ENCODE peak calls at places on chromosome 7, in five cellular contexts. J is fibroblast of pulmonary artery; N is osteocyte; X is CD4-positive, alpha-beta T cell; T is astrocyte of the cerebellum. V is an unnamed sample.

GRCh38 chr7:72275412-72276070 is 136.6 kb downstream of the CALN1 start:
- DNase-seq in J (no peak), N (no peak), X (no peak), T (no peak), V (no peak)

GRCh38 chr7:23022258-23022745 is 8.4 kb upstream of the HYCC1 start:
- DNase-seq in J (peak), N (no peak), X (no peak), T (peak), V (peak)

GRCh38 chr7:157743781-157744525 is 407.1 kb downstream of the DNAJB6 start:
- DNase-seq in J (no peak), N (no peak), X (no peak), T (no peak), V (no peak)

GRCh38 chr7:50456371-50457123 is 6.4 kb upstream of the FIGNL1 start:
- DNase-seq in J (no peak), N (no peak), X (no peak), T (no peak), V (no peak)

GRCh38 chr7:70325509-70326101 is 727.3 kb downstream of the AUTS2 start:
- DNase-seq in J (peak), N (no peak), X (no peak), T (peak), V (no peak)

GRCh38 chr7:38398725-38399321 is 125.4 kb upstream of the TARP start:
- DNase-seq in J (peak), N (no peak), X (peak), T (peak), V (peak)

GRCh38 chr7:101542527-101543241 is 86.4 kb downstream of the MYL10 start:
- DNase-seq in J (peak), N (peak), X (peak), T (peak), V (peak)

GRCh38 chr7:44333971-44334733 is 8.8 kb upstream of the CAMK2B start:
- DNase-seq in J (peak), N (no peak), X (no peak), T (peak), V (no peak)

GRCh38 chr7:7099584-7100014 is 82.7 kb upstream of the C1GALT1 start:
- DNase-seq in J (peak), N (peak), X (no peak), T (peak), V (peak)

GRCh38 chr7:36107926-36108631 is 45.0 kb upstream of the EEPD1 start:
- DNase-seq in J (no peak), N (no peak), X (no peak), T (no peak), V (no peak)

GRCh38 chr7:116554436-116554835 is 29.6 kb downstream of the CAV1 start:
- DNase-seq in J (peak), N (no peak), X (no peak), T (no peak), V (no peak)

GRCh38 chr7:142375710-142376313 is 118.0 kb upstream of the PRSS58 start:
- DNase-seq in J (no peak), N (no peak), X (no peak), T (no peak), V (peak)

GRCh38 chr7:101315336-101315735 is 6.3 kb downstream of the IFT22 start:
- DNase-seq in J (peak), N (no peak), X (peak), T (peak), V (peak)

GRCh38 chr7:80662252-80662651 is 23.8 kb downstream of the CD36 start:
- DNase-seq in J (no peak), N (no peak), X (no peak), T (no peak), V (no peak)

GRCh38 chr7:77529279-77529678 is 7.8 kb upstream of the PTPN12 start:
- DNase-seq in J (no peak), N (no peak), X (no peak), T (no peak), V (no peak)

GRCh38 chr7:133253522-133253882 is 624 bp downstream of the EXOC4 start:
- DNase-seq in J (no peak), N (no peak), X (peak), T (no peak), V (peak)

GRCh38 chr7:7861211-7861633 is 107.4 kb upstream of the GLCCI1 start:
- DNase-seq in J (peak), N (no peak), X (no peak), T (no peak), V (peak)

GRCh38 chr7:152342796-152343195 is 93.0 kb downstream of the KMT2C start:
- DNase-seq in J (no peak), N (no peak), X (no peak), T (no peak), V (no peak)

GRCh38 chr7:17130281-17131059 is 168.0 kb upstream of the AHR start:
- DNase-seq in J (peak), N (no peak), X (no peak), T (peak), V (peak)

GRCh38 chr7:79761876-79762429 is 308.5 kb upstream of the MAGI2 start:
- DNase-seq in J (no peak), N (no peak), X (no peak), T (no peak), V (peak)

GRCh38 chr7:74097937-74098614 is 14.5 kb downstream of the LIMK1 start:
- DNase-seq in J (peak), N (no peak), X (no peak), T (peak), V (peak)

GRCh38 chr7:48899932-48900331 is 24.4 kb upstream of the CDC14C start:
- DNase-seq in J (no peak), N (no peak), X (no peak), T (peak), V (no peak)

GRCh38 chr7:19773361-19773760 is at the start of gene TMEM196:
- DNase-seq in J (no peak), N (no peak), X (no peak), T (no peak), V (no peak)

GRCh38 chr7:13144622-13145021 is 457.2 kb downstream of the ARL4A start:
- DNase-seq in J (peak), N (no peak), X (no peak), T (no peak), V (no peak)

GRCh38 chr7:111429781-111430180 is 132.5 kb downstream of the IMMP2L start:
- DNase-seq in J (peak), N (no peak), X (no peak), T (no peak), V (no peak)

GRCh38 chr7:106167439-106168136 is 55.5 kb upstream of the SYPL1 start:
- DNase-seq in J (peak), N (no peak), X (no peak), T (no peak), V (peak)

GRCh38 chr7:18337425-18337824 is 158.1 kb upstream of the HDAC9 start:
- DNase-seq in J (no peak), N (no peak), X (no peak), T (no peak), V (no peak)

GRCh38 chr7:19112290-19113000 is 5.0 kb downstream of the TWIST1 start:
- DNase-seq in J (peak), N (no peak), X (no peak), T (peak), V (no peak)

GRCh38 chr7:13860734-13861133 is 128.7 kb downstream of the ETV1 start:
- DNase-seq in J (no peak), N (no peak), X (no peak), T (no peak), V (no peak)

GRCh38 chr7:99004781-99005500 is 126.6 kb downstream of the TRRAP start:
- DNase-seq in J (no peak), N (peak), X (no peak), T (no peak), V (no peak)

GRCh38 chr7:145050415-145050814 is 214.6 kb upstream of the TPK1 start:
- DNase-seq in J (no peak), N (no peak), X (no peak), T (no peak), V (no peak)

GRCh38 chr7:27605689-27606269 is 56.9 kb downstream of the HIBADH start:
- DNase-seq in J (peak), N (no peak), X (no peak), T (no peak), V (peak)

GRCh38 chr7:47439181-47439667 is 142.7 kb downstream of the TNS3 start:
- DNase-seq in J (no peak), N (no peak), X (no peak), T (no peak), V (no peak)

GRCh38 chr7:116216956-116217570 is 6.7 kb downstream of the TES start:
- DNase-seq in J (peak), N (no peak), X (no peak), T (no peak), V (no peak)

GRCh38 chr7:36312064-36312914 is 77.4 kb upstream of the ANLN start:
- DNase-seq in J (no peak), N (peak), X (peak), T (no peak), V (peak)

GRCh38 chr7:50614721-50615518 is 49.7 kb upstream of the DDC start:
- DNase-seq in J (no peak), N (no peak), X (no peak), T (no peak), V (no peak)

DNA sequence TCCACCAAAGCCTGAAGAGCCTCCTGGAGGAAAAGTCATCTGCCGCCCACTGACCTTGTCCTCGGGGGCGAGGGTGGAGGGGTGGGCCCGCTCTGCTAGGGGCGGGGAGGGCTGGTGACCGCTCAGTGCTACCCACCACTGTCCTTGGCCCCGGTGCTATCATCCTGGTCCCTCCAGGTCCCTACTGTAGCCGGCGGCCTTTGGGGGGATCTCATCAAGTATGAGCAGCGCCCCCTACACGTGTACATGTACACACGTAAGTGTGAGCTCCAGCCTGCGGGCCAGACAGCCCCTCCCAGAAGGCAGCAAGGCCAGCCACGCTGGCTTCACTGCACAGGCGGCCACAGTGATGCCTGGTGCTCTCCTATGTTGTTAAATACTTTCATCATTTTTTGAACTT is 19.6 kb downstream of the TTYH3 start:
- DNase-seq in J (no peak), N (no peak), X (no peak), T (no peak), V (no peak)
- TF ChIP-seq CTCF in J (no peak), N (no peak), X (no peak), T (no peak), V (no peak)

DNA sequence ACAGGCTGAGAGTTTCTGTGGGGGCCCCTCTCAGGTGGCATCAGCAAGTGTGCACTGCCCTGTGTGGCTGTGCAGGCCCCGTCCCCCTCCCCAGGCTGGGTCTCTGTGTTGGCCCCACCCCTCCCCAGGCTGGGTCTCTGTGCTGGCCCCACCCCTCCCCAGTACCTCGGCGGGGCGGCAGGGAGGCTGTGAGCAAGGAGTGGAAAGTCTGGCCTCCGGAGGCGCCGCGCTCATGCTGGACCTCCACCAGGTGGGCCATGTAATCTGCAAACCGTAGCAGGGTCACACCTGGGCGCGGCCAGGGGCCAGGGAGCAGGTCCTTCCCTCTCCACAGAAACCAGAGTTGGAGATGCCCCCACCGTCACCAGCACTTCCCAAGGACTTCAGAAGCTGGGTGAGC is 21.4 kb upstream of the MICALL2 start:
- DNase-seq in J (no peak), N (no peak), X (no peak), T (no peak), V (no peak)
- TF ChIP-seq CTCF in J (no peak), N (no peak), X (no peak), T (no peak), V (no peak)

DNA sequence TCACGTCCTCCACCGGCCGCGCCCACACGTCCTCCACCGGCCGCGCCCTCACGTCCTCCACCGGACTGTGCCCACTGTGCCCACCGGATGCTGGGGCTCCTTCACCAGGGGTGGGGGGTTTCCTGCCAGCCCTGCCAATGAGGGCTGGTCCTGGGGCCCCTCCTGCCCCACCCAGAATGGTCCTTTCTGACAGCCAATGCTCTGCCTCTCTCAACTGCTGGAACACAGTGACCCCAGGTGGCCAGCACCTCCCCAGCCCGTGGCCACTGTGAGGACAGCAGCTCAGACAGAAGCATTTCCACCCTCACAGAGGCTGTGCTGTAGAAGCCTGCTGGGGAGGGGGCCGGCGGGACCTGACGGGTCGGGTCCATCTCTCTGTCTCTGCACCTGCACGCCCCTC is 90.1 kb upstream of the DNAAF5 start:
- DNase-seq in J (peak), N (no peak), X (peak), T (no peak), V (peak)
- TF ChIP-seq CTCF in J (peak), N (peak), X (peak), T (no peak), V (no peak)

DNA sequence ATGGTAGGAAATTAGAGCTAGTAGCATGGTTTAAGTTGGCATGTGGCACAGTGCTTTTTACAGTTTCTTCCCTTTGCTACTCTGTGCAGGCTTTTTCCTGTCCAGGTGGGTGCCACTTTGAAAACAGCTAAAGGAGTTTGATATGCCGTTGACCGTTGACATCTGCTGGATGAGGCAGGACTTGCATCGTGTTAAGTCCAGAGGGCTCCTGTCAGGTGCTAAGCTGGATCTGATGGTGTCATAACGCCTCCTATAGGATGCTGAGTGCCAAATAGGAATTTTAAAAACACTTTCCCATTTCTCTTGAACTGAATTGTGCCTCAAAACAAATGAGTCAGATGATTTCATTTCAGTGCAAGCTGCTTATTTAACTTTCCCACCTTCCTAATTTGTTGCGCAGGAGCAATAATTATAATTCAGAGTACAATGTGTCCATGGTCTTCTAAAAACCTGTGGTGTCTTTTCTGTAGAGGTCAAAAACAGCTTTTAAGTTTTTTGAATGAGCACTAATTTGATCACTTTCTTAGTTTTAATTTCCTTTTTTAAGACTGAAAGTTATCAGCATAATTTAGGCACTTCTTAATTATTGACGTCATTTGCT is 178.3 kb downstream of the CDCA7L start:
- DNase-seq in J (peak), N (no peak), X (no peak), T (peak), V (peak)
- TF ChIP-seq CTCF in J (peak), N (peak), X (no peak), T (peak), V (peak)

DNA sequence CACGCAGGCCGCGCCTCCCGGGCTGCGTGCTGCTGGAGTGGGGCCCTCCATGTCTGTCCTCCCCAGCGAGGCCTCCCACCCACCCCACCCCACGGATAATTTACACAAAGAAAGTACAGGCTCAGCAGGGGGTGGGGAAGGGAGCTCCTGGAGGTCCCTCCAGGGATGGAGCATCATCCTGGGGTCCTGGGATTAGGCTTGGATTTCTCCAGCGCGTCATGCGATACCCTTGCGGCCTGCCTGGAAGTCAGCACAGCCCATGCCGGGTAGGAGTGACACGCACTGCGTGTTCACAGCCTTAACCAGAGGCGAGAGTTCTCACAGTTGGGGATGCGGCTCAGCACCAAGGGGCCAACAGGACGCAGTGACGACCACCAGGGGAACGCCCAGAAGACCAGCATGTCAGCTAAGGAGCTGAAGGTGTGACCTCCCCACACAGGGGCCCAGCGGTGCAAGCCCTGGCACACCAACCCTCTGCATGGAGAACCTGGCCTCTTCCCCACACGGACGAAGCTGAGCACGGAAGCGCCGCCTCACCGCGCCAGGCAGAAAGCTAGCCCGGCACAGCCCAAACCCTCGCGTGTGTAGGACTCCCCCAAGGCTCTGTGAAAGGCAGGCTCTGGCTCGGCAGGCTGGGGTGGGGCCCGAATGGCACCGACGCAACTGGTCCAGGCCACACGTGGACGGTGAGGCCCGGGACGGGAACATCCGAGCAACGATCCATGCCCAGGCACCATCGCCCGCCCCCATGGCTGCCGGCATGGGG is 198.5 kb downstream of the ELFN1 start:
- DNase-seq in J (no peak), N (no peak), X (no peak), T (no peak), V (no peak)
- TF ChIP-seq CTCF in J (no peak), N (no peak), X (no peak), T (no peak), V (no peak)

GRCh38 chr7:92422926-92423325 is 24.4 kb upstream of the GATAD1 start:
- DNase-seq in J (no peak), N (peak), X (no peak), T (no peak), V (no peak)

GRCh38 chr7:92421676-92422435 is 25.4 kb upstream of the GATAD1 start:
- DNase-seq in J (peak), N (no peak), X (no peak), T (no peak), V (peak)

GRCh38 chr7:92412745-92413144 is 34.5 kb upstream of the GATAD1 start:
- DNase-seq in J (no peak), N (no peak), X (no peak), T (no peak), V (no peak)

GRCh38 chr7:92415225-92415624 is 32.1 kb upstream of the GATAD1 start:
- DNase-seq in J (no peak), N (no peak), X (no peak), T (no peak), V (no peak)

DNA sequence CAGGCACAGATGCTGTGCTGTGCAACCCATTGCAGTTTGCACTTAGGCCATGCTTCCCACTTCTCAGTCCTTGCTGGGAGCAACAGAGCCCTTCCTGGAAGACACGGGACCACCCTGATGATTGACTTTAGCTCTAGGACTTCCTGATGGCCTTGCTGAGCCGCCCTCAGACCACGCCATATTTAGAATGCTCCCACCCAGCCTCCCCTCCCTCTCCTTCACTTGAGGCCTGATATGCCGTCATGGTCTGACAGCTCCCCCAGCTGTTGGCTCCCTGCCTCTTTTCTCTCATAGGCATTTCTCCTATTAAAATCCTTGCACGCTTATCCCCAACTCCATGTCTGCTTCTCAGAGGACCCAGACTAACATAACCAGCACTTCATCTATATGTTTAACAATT is 29.4 kb upstream of the GATAD1 start:
- DNase-seq in J (no peak), N (no peak), X (no peak), T (no peak), V (no peak)
- TF ChIP-seq CTCF in J (no peak), N (no peak), X (no peak), T (no peak), V (no peak)

V was measured in MCF 10A.